ENCODE peak calls at places on chromosomes 12 and 14, in six cellular contexts. O is neural crest cell; Z is glutamatergic neuron; P is prostate gland; D is hepatocyte; M is CD8-positive, alpha-beta T cell. V is an unnamed sample.

GRCh38 chr14:33669111-33669510 is 281.8 kb downstream of the EGLN3 start:
- DNase-seq in O (no peak), D (no peak), M (no peak), P (no peak), Z (no peak), V (no peak)

GRCh38 chr12:132604108-132605054 is 6.0 kb downstream of the LRCOL1 start:
- DNase-seq in Z (no peak), D (no peak), O (no peak), M (no peak), P (no peak), V (peak)

GRCh38 chr12:128920468-128920867 is 67.2 kb downstream of the GLT1D1 start:
- DNase-seq in D (peak), O (no peak), P (no peak), Z (no peak), M (no peak), V (no peak)

GRCh38 chr12:131174901-131175300 is 221.2 kb downstream of the ADGRD1 start:
- DNase-seq in D (no peak), O (no peak), P (no peak), Z (no peak), M (no peak), V (no peak)

GRCh38 chr12:130337476-130338303 is at the start of gene PIWIL1:
- DNase-seq in D (no peak), M (no peak), P (no peak), O (no peak), Z (no peak), V (no peak)

GRCh38 chr12:105358789-105359188 is 28.3 kb downstream of the C12orf75 start:
- DNase-seq in Z (no peak), O (no peak), D (no peak), P (no peak), M (no peak), V (no peak)

GRCh38 chr12:27009926-27010325 is 4.3 kb downstream of the TM7SF3 start:
- DNase-seq in O (no peak), D (no peak), Z (no peak), M (no peak), P (no peak), V (no peak)

GRCh38 chr14:29235991-29236390 is 469.4 kb downstream of the FOXG1 start:
- DNase-seq in Z (no peak), M (no peak), P (no peak), O (no peak), D (no peak), V (no peak)

GRCh38 chr12:100200450-100201181 is at the start of gene ACTR6:
- DNase-seq in D (peak), Z (peak), P (peak), O (peak), M (peak), V (peak)

GRCh38 chr12:114476159-114476558 is 70.2 kb upstream of the TBX5 start:
- DNase-seq in P (no peak), Z (no peak), O (no peak), M (no peak), D (peak), V (no peak)

GRCh38 chr14:79419571-79420327 is 791.6 kb downstream of the DIO2 start:
- DNase-seq in Z (no peak), O (no peak), M (no peak), D (peak), P (no peak), V (no peak)

GRCh38 chr12:64098709-64099354 is 123.3 kb downstream of the KICS2 start:
- DNase-seq in D (no peak), P (no peak), Z (no peak), M (no peak), O (no peak), V (no peak)

GRCh38 chr12:3964404-3964803 is 91.2 kb upstream of the PARP11 start:
- DNase-seq in O (peak), P (no peak), Z (peak), M (no peak), D (no peak), V (peak)
- TF ChIP-seq CTCF in O (peak), P (no peak), Z (peak), M (no peak), D (peak), V (no peak)

DNA sequence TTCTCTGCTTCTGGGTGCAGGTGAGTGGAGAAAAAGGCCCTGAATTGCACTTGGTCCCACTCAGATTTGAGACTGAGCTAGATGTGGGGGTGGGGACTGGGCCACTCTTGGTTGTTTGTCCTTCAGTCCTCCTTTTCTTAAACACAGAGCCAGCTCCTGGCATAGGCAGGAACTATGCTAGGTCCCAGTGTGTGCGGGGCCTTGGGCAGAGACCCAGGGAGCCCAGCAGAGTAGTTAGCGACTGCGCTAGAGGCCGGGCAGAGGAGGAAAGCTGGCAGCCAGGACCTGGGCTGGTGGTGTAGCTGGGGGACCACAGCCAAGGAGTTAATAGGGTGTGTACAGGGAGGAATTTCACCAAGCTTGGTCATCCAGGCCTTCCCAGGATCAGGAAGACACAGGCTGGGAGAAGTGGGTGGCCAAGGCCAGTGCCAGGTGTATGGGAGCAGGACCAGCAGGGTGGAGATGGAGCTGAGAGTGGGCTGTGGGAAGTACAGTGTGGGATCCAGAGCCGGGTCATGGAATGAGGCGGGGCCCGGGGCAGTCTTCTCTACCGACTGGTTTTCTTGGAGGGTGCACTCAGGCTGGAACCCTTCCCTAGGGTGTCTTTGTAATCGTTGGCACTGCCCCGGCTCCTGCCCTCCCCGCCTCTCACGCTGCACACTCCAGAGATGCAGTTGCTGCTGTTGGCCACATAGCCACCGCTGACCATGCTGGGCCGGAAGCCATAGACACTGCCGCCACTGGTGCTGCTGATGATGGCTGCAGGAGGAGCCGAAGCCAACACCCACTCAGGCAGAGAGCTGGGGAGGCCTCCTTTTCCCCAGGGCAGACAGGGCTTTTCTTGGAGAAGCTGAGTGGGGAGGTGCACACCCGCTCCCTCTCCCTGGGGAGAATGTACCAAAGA is 8.7 kb downstream of the KRT71 start:
- DNase-seq in O (no peak), M (no peak), D (no peak), Z (no peak), P (no peak), V (no peak)
- TF ChIP-seq CTCF in O (no peak), M (no peak), D (no peak), Z (no peak), P (no peak), V (no peak)

DNA sequence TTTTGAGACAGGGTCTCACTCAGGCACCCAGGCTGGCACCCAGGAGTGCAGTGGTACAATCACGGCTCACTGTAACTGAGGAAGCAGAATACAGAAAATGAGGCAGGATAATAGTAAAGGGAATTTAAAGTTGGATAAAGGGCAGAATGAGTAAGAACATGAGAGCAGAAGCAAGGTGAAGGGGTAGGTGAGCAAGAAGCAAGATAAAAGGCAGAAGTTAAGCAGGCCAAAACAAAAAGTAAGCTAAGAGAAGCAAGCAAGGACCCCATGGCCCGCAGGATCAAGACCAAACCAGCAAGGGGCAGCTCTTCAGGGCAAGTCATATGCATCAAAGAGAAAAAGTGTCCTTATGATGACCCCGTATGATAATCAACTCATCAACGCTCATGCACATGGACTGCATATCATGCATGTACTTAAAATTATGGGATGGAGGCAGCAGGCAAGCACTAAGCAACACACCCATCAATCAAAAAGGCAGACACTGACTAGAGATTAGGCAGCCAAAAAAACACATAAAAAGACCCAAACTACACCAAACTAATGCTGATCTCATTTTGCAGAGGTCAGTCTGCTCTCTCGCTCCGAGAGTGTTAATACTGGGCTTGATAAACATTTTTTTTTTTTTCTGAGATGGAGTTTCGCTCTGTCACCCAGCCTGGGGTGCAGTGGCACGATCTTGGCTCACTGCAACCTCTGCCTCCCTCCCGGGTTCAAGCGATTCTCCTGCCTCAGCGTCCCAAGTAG is 11.6 kb downstream of the TIMELESS start:
- DNase-seq in Z (no peak), O (no peak), M (no peak), P (no peak), D (no peak), V (no peak)
- TF ChIP-seq CTCF in Z (no peak), O (no peak), M (no peak), P (no peak), D (no peak), V (no peak)

DNA sequence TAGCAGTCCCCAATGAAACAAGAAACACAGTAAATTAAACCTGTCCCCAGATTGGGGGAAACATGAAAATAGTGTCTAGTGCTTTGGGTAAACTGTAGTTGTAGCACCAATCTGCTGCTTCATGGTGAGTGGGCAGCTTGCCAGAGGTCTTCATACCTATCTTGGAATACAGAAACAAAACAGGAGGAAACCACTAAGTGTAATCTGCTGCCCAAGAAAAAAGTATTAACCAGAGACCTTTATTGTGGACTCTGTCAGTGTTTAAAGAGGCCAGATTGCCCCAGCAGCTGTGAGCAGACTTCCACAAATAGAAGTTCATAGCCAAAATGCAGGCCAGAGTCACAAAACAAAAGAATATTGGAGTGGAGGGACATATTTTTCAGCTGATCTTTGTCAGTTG is 2.3 kb downstream of the ISCU start:
- DNase-seq in O (no peak), Z (no peak), P (no peak), D (no peak), M (no peak), V (no peak)
- TF ChIP-seq CTCF in O (no peak), Z (no peak), P (no peak), D (no peak), M (no peak), V (no peak)

GRCh38 chr12:20489645-20490044 is 121.3 kb downstream of the PDE3A start:
- DNase-seq in O (no peak), Z (no peak), D (no peak), P (no peak), M (no peak), V (no peak)

GRCh38 chr12:20483776-20484175 is 115.4 kb downstream of the PDE3A start:
- DNase-seq in M (no peak), O (no peak), D (no peak), Z (no peak), P (no peak), V (no peak)

GRCh38 chr12:20482680-20483079 is 114.3 kb downstream of the PDE3A start:
- DNase-seq in Z (no peak), D (no peak), M (no peak), P (no peak), O (no peak), V (no peak)

GRCh38 chr12:20487519-20487918 is 119.2 kb downstream of the PDE3A start:
- DNase-seq in P (no peak), O (no peak), M (no peak), D (no peak), Z (no peak), V (no peak)

GRCh38 chr12:20486233-20486632 is 117.9 kb downstream of the PDE3A start:
- DNase-seq in P (no peak), O (no peak), Z (no peak), M (no peak), D (no peak), V (no peak)
- TF ChIP-seq CTCF in P (no peak), O (no peak), Z (no peak), M (no peak), D (no peak), V (no peak)

GRCh38 chr12:18549598-18549997 is 188.2 kb downstream of the PLCZ1 start:
- DNase-seq in P (no peak), D (no peak), M (no peak), Z (no peak), O (no peak), V (peak)
- TF ChIP-seq CTCF in P (no peak), D (no peak), M (no peak), Z (peak), O (peak), V (peak)

GRCh38 chr14:38808734-38809455 is 294.1 kb downstream of the SEC23A start:
- DNase-seq in D (peak), Z (no peak), M (no peak), O (no peak), P (no peak), V (no peak)
- TF ChIP-seq CTCF in D (peak), Z (no peak), M (no peak), O (peak), P (no peak), V (peak)

DNA sequence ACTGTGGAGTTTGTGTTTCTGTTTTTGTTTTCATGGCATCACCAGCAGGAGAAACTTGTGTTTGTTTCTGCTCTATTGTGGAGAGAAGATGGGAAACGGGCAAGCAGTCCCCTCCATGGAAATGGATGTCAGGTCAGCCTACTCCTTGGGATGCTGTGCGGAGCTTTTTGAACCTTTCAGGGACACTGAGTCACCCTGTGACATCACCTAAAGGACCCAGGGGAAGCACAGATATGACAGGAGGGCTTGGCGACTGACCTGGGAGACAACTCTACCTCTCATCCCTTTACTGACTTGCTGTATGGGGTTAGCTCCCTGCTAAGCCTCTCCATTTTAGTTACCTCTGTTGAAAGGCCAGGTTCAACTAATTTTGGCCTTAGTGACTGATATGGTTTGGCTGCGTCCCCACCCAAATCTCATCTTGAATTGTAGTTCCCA is 706.9 kb upstream of the TMEM132C start:
- DNase-seq in Z (no peak), P (no peak), M (no peak), D (no peak), O (no peak), V (no peak)
- TF ChIP-seq CTCF in Z (no peak), P (no peak), M (no peak), D (no peak), O (no peak), V (no peak)

GRCh38 chr14:70858641-70859040 is 48.6 kb upstream of the PCNX1 start:
- DNase-seq in M (no peak), D (no peak), O (no peak), Z (no peak), P (no peak), V (no peak)
- TF ChIP-seq CTCF in M (no peak), D (no peak), O (no peak), Z (no peak), P (no peak), V (no peak)

GRCh38 chr14:22052795-22053194 is 379.2 kb upstream of the OR4E1 start:
- DNase-seq in O (no peak), M (no peak), Z (no peak), D (peak), P (no peak), V (no peak)

GRCh38 chr14:22046063-22046462 is 372.4 kb upstream of the OR4E1 start:
- DNase-seq in P (no peak), O (no peak), M (no peak), D (no peak), Z (no peak), V (no peak)

GRCh38 chr14:22044193-22044592 is 370.6 kb upstream of the OR4E1 start:
- DNase-seq in O (no peak), P (no peak), Z (no peak), M (no peak), D (no peak), V (no peak)

DNA sequence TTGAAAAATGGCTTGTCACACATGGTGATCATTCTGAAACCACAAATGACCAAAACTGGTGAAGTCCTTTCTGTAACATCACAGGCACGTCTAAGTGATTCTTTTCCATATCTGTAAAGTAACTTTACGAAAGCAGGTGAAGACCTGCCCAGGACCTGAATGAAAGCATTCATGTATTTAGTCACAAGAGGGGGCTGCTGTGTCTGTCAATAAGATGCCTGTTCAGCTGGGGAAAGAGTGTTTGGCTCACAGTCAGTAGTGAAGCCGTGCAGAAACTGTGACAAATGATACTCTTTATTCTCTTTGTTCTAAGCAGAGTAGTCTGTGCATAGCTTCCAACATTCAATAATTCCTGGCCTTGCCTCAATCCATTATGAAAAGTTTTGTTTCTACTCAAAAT is 373.5 kb upstream of the OR4E1 start:
- DNase-seq in O (peak), M (no peak), Z (no peak), D (peak), P (no peak), V (peak)
- TF ChIP-seq CTCF in O (peak), M (peak), Z (no peak), D (peak), P (peak), V (no peak)

V was measured in endothelial cell.